ENCODE peak calls at places on chromosomes 2 and 18, in four cellular contexts. L, U, E and G are unnamed samples.

GRCh38 chr18:2310824-2311349 is 260.4 kb downstream of the METTL4 start:
- DNase-seq in E (no peak), L (no peak), U (no peak), G (no peak)

GRCh38 chr18:47594063-47594462 is 336.4 kb downstream of the SMAD2 start:
- DNase-seq in L (no peak), U (no peak), E (no peak), G (no peak)

GRCh38 chr18:49301608-49302007 is 158.8 kb downstream of the DYM start:
- DNase-seq in U (no peak), L (no peak), E (no peak), G (no peak)

GRCh38 chr2:10493636-10494281 is 45.6 kb upstream of the ODC1 start:
- DNase-seq in E (no peak), L (peak), U (peak), G (peak)

GRCh38 chr2:20418519-20418918 is 28.4 kb upstream of the RHOB start:
- DNase-seq in E (no peak), L (no peak), U (no peak), G (peak)

GRCh38 chr2:230137902-230138539 is 69.3 kb upstream of the SLC16A14 start:
- DNase-seq in U (no peak), E (no peak), L (no peak), G (no peak)

GRCh38 chr2:26687785-26688184 is 4.7 kb upstream of the KCNK3 start:
- DNase-seq in E (no peak), L (no peak), U (no peak), G (no peak)

GRCh38 chr18:31931163-31931885 is 11.6 kb downstream of the TRAPPC8 start:
- DNase-seq in L (no peak), U (no peak), E (no peak), G (no peak)